ENCODE peak calls at places on chromosomes 2 and 18, in seven cellular contexts. P is A673, U is HCT116, S is fibroblast of mammary gland, W is A549, Q is fibroblast of villous mesenchyme, F is IMR-90. D is an unnamed sample.

GRCh38 chr18:68152770-68153169 is 562.1 kb downstream of the TMX3 start:
- DNase-seq in P (peak; percentile 18), U (no peak), S (no peak), W (peak; percentile 24), Q (no peak), F (no peak), D (no peak)

GRCh38 chr2:215884741-215885140 is 128.6 kb downstream of the MREG start:
- DNase-seq in P (no peak), U (no peak), S (peak; percentile 70), W (no peak), Q (no peak), F (peak; percentile 80), D (peak; percentile 82)

GRCh38 chr18:23828426-23828825 is 139.2 kb downstream of the LAMA3 start:
- DNase-seq in P (peak; percentile 15), U (peak; percentile 67), S (peak; percentile 82), W (peak; percentile 72), Q (peak; percentile 61), F (peak; percentile 68), D (peak; percentile 91)

GRCh38 chr18:13416208-13416607 is 197.6 kb downstream of the LDLRAD4 start:
- DNase-seq in P (no peak), U (no peak), S (no peak), W (no peak), Q (no peak), F (no peak), D (no peak)

GRCh38 chr2:130390460-130391057 is 34.7 kb downstream of the PTPN18 start:
- DNase-seq in P (no peak), U (no peak), S (no peak), W (no peak), Q (no peak), F (no peak), D (no peak)

GRCh38 chr2:67993329-67993728 is 69.5 kb downstream of the C1D start:
- DNase-seq in P (no peak), U (no peak), S (no peak), W (no peak), Q (no peak), F (no peak), D (no peak)

GRCh38 chr2:62489162-62489561 is 16.8 kb downstream of the TMEM17 start:
- DNase-seq in P (no peak), U (no peak), S (peak; percentile 68), W (no peak), Q (peak; percentile 41), F (peak; percentile 74), D (peak; percentile 70)

GRCh38 chr2:105859694-105859951 is 114.9 kb downstream of the NCK2 start:
- DNase-seq in P (no peak), U (no peak), S (no peak), W (no peak), Q (no peak), F (no peak), D (no peak)

GRCh38 chr2:64133828-64134227 is 10.4 kb downstream of the PELI1 start:
- DNase-seq in P (peak; percentile 47), U (no peak), S (peak; percentile 76), W (no peak), Q (no peak), F (peak; percentile 85), D (peak; percentile 28)

GRCh38 chr2:109091526-109091925 is 37.5 kb upstream of the SH3RF3 start:
- DNase-seq in P (no peak), U (no peak), S (no peak), W (no peak), Q (no peak), F (no peak), D (no peak)

GRCh38 chr18:23586249-23587196 is at the start of gene NPC1:
- DNase-seq in P (peak; percentile 95), U (peak; percentile 80), S (peak; percentile 96), W (peak; percentile 92), Q (peak; percentile 95), F (peak; percentile 92), D (peak; percentile 97)

GRCh38 chr2:118830121-118830520 is 17.3 kb downstream of the EN1 start:
- DNase-seq in P (no peak), U (no peak), S (peak; percentile 84), W (no peak), Q (no peak), F (no peak), D (no peak)

GRCh38 chr2:47559079-47559684 is 156.2 kb downstream of the MSH2 start:
- DNase-seq in P (no peak), U (no peak), S (peak; percentile 47), W (no peak), Q (no peak), F (peak; percentile 41), D (peak; percentile 26)

GRCh38 chr2:12543452-12544220 is 173.1 kb upstream of the TRIB2 start:
- DNase-seq in P (no peak), U (no peak), S (peak; percentile 72), W (no peak), Q (peak; percentile 88), F (no peak), D (peak; percentile 73)

GRCh38 chr2:37000273-37000780 is 34.0 kb upstream of the STRN start:
- DNase-seq in P (no peak), U (no peak), S (peak; percentile 37), W (peak; percentile 22), Q (no peak), F (peak; percentile 32), D (peak; percentile 17)

GRCh38 chr2:52976132-52976949 is 791.3 kb upstream of the CHAC2 start:
- DNase-seq in P (peak; percentile 10), U (peak; percentile 36), S (peak; percentile 32), W (peak; percentile 44), Q (no peak), F (peak; percentile 37), D (peak; percentile 45)

GRCh38 chr2:64369706-64370105 is 84.3 kb upstream of the LGALSL start:
- DNase-seq in P (no peak), U (no peak), S (no peak), W (no peak), Q (no peak), F (no peak), D (no peak)

DNA sequence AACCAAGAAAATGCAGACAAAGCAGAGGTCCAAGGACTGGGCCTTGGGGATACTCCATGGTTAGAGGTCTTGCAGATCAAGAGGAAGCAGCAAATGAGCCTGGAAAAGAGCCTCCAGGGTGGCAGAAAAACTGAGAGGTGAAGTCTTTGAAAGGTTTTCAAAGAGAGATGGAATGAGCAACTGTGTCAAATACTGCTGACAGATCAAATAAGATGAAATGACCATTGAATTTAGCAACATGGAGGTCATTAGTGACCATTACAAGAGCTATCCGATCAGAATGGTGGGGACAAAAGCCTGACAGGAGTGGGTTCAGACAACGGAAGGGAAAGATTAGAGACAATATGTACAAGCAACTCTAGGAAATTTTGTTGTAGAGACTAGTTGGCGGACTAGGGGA is 1.5 kb downstream of the CLHC1 start:
- DNase-seq in P (no peak), U (no peak), S (no peak), W (no peak), Q (no peak), F (no peak), D (no peak)
- H3K4me3 ChIP-seq in P (no peak overlapping the region), U (peak overlapping the region; percentile 77), S (no peak overlapping the region), W (peak overlapping the region; percentile 82), Q (no peak overlapping the region), F (no peak overlapping the region), D (no peak overlapping the region)

DNA sequence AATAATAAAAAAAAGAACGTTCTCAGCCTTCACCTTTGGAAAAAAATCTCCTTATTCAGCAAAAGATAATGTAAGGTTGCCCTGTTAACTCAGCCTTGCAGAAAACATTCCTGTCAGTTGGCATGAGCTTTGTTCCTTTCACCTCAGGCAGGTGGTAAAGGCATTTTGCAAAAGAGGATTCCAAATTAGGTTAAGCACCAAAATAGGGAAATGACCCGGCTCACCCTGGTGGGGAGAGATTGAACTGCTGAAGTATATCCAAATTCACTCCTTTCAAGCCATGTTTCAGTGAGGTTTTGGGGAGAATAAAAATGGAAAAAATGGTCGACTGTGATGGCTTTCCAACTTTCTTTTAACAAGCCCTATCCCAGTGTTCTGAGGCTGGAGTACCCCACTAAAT is 1988.8 kb upstream of the PIK3C3 start:
- DNase-seq in P (peak; percentile 11), U (no peak), S (peak; percentile 21), W (no peak), Q (no peak), F (no peak), D (peak; percentile 10)
- TF ChIP-seq CTCF in P (peak; percentile 41), U (peak; percentile 25), S (peak; percentile 51), W (no peak), Q (peak; percentile 45), F (no peak), D (peak; percentile 60)

GRCh38 chr2:74070991-74071390 is 76.7 kb downstream of the BOLA3 start:
- DNase-seq in P (no peak), U (no peak), S (no peak), W (no peak), Q (no peak), F (no peak), D (no peak)

GRCh38 chr2:74065456-74065855 is 80.7 kb downstream of the TET3 start:
- DNase-seq in P (no peak), U (no peak), S (no peak), W (no peak), Q (no peak), F (no peak), D (no peak)

GRCh38 chr2:74066491-74067203 is 81.1 kb downstream of the BOLA3 start:
- DNase-seq in P (no peak), U (no peak), S (no peak), W (no peak), Q (no peak), F (no peak), D (peak; percentile 24)

GRCh38 chr2:74063486-74063885 is 78.8 kb downstream of the TET3 start:
- DNase-seq in P (no peak), U (no peak), S (peak; percentile 23), W (no peak), Q (peak; percentile 48), F (peak; percentile 79), D (peak; percentile 73)

DNA sequence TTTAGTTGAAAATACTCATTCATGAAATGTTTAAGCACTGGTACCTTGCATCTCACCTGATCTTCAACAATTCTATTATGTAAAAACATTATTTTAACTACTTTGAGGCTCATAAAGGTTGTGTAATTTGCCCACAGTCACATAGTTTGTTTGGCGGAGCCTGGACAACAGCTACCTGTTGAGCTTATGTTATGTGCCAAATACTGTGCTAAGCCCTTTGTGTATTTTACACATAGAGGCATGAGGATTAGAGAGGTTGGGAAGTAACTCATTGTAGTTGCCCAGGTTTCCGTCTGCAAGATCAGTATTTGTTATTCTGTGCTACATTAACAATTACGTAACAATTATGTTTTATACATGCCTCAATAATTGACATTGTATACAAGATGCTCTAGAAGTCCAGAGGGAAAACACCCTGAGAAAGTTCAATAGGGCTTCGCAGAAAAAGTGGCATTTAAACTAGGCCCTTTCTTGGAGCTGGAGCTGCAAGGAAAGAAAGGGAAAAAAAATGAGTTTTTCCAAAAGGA is 80.4 kb downstream of the BOLA3 start:
- DNase-seq in P (no peak), U (no peak), S (no peak), W (no peak), Q (no peak), F (no peak), D (no peak)
- H3K4me3 ChIP-seq in P (no peak overlapping the region), U (no peak overlapping the region), S (no peak overlapping the region), W (no peak overlapping the region), Q (no peak overlapping the region), F (no peak overlapping the region), D (no peak overlapping the region)

DNA sequence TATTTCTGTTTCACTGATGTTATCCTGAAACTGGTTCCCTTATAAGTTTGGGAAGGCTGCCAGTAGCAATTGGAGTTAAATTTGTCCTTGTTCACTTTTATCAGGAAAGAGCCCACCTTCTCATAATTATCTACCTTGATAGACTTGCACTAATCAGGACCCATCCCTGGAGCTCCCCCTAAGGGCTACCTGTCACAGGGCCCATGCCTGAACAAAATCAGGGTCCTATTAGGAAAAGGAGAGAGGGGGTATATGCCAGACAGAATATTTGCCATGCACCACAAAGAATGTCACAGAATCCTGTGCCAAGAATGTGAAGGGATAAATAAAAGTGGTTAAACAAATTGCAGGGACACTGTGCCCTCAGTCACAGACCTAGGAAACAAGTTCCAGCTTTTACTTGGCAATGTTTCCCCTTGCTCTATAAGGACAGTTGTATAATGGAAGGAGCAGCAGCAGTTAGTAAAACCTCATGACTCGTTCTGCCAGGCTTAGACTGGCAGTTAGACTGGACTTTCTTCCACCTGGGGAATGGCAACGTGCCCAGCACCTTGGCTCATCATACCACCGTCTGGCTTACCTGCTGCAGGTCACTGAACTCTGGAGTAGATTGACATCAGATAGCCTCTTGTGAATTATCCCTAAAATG is 32.3 kb upstream of the VWC2L start:
- DNase-seq in P (no peak), U (no peak), S (no peak), W (no peak), Q (no peak), F (no peak), D (no peak)
- TF ChIP-seq CTCF in P (no peak), U (peak; percentile 23), S (no peak), W (no peak), Q (no peak), F (no peak), D (no peak)